ENCODE peak calls at places on chromosomes 4 and X, in ten cellular contexts. L is T-helper 22 cell; D is mesendoderm; X is posterior cingulate gyrus; B is ovary; S is keratinocyte; I is activated CD8-positive, alpha-beta T cell treated with anti-CD3 and anti-CD28 coated beads for 36 hours; K is anterior cingulate cortex; A is activated CD4-positive, alpha-beta T cell treated with anti-CD3 and anti-CD28 coated beads for 24 hours; R is NCI-H2029. U is an unnamed sample.

GRCh38 chrX:150647331-150647730 is 45.9 kb upstream of the MTMR1 start:
- DNase-seq in B (no peak), S (no peak), K (no peak), A (no peak), R (no peak), D (no peak), L (no peak), I (no peak), X (no peak), U (no peak)

GRCh38 chr4:161496-162284 is 37.4 kb downstream of the ZNF718 start:
- DNase-seq in K (no peak), B (no peak), R (no peak), D (peak; percentile 23), A (no peak), X (no peak), S (no peak), I (no peak), L (no peak), U (no peak)

GRCh38 chr4:123096038-123096437 is 173.6 kb upstream of the NUDT6 start:
- DNase-seq in R (no peak), D (peak; percentile 87), X (no peak), K (no peak), I (no peak), S (no peak), A (no peak), B (no peak), L (no peak), U (no peak)

GRCh38 chr4:57139783-57140182 is 29.6 kb upstream of the IGFBP7 start:
- DNase-seq in D (no peak), K (no peak), S (no peak), L (no peak), X (no peak), R (no peak), B (no peak), I (no peak), A (no peak), U (no peak)

GRCh38 chrX:19855700-19856381 is 31.6 kb downstream of the SH3KBP1 start:
- DNase-seq in I (no peak), B (no peak), D (peak; percentile 34), A (no peak), S (no peak), X (no peak), K (no peak), R (no peak), L (no peak), U (no peak)

GRCh38 chrX:143437439-143437838 is 79.8 kb downstream of the SPANXN3 start:
- DNase-seq in X (no peak), A (no peak), I (no peak), B (no peak), K (no peak), L (no peak), R (peak; percentile 1), S (no peak), D (peak; percentile 33), U (no peak)

GRCh38 chrX:45758319-45758718 is 557.6 kb upstream of the DIPK2B start:
- DNase-seq in K (no peak), D (no peak), L (peak; percentile 42), S (no peak), R (no peak), A (no peak), B (no peak), X (no peak), I (peak; percentile 75), U (no peak)

GRCh38 chr4:31461425-31461824 is 741.3 kb downstream of the PCDH7 start:
- DNase-seq in K (no peak), B (no peak), I (no peak), A (no peak), S (peak; percentile 69), L (no peak), X (no peak), R (no peak), D (no peak), U (no peak)

U was measured in nucleus accumbens.